ENCODE peak calls at places on chromosomes 11 and 22, in four cellular contexts. One of them, this sample, is unnamed.
A peak's percentile ranks its signal among the peaks of the same experiment; 100 is the strongest.

GRCh38 chr11:46471943-46472661 is 80.5 kb upstream of the CHRM4 start:
- ATAC-seq in left cardiac atrium: no peak
- ATAC-seq in stimulated activated naive CD8-positive, alpha-beta T cell treated with anti-CD3 and anti-CD28 coated beads, Interleukin-15, amount 100 ng/mL, for 72 hours: no peak
- ATAC-seq in activated naive CD8-positive, alpha-beta T cell treated with anti-CD3 and anti-CD28 coated beads, Interleukin-2, amount 50 U/mL, for 24 hours: no peak
- ATAC-seq in this sample: no peak

GRCh38 chr11:23974046-23974445 is 522.8 kb upstream of the LUZP2 start:
- ATAC-seq in left cardiac atrium: no peak
- ATAC-seq in stimulated activated naive CD8-positive, alpha-beta T cell treated with anti-CD3 and anti-CD28 coated beads, Interleukin-15, amount 100 ng/mL, for 72 hours: no peak
- ATAC-seq in activated naive CD8-positive, alpha-beta T cell treated with anti-CD3 and anti-CD28 coated beads, Interleukin-2, amount 50 U/mL, for 24 hours: no peak
- ATAC-seq in this sample: no peak

GRCh38 chr11:61621917-61622585 is 41.2 kb upstream of the SYT7 start:
- ATAC-seq in left cardiac atrium: no peak
- ATAC-seq in stimulated activated naive CD8-positive, alpha-beta T cell treated with anti-CD3 and anti-CD28 coated beads, Interleukin-15, amount 100 ng/mL, for 72 hours: no peak
- ATAC-seq in activated naive CD8-positive, alpha-beta T cell treated with anti-CD3 and anti-CD28 coated beads, Interleukin-2, amount 50 U/mL, for 24 hours: no peak
- ATAC-seq in this sample: no peak

GRCh38 chr11:110366234-110366633 is 63.5 kb upstream of the FDX1 start:
- ATAC-seq in left cardiac atrium: peak; percentile 79
- ATAC-seq in stimulated activated naive CD8-positive, alpha-beta T cell treated with anti-CD3 and anti-CD28 coated beads, Interleukin-15, amount 100 ng/mL, for 72 hours: no peak
- ATAC-seq in activated naive CD8-positive, alpha-beta T cell treated with anti-CD3 and anti-CD28 coated beads, Interleukin-2, amount 50 U/mL, for 24 hours: no peak
- ATAC-seq in this sample: no peak

GRCh38 chr11:2812371-2812991 is 73.1 kb downstream of the CDKN1C start:
- ATAC-seq in left cardiac atrium: peak; percentile 70
- ATAC-seq in stimulated activated naive CD8-positive, alpha-beta T cell treated with anti-CD3 and anti-CD28 coated beads, Interleukin-15, amount 100 ng/mL, for 72 hours: peak; percentile 70
- ATAC-seq in activated naive CD8-positive, alpha-beta T cell treated with anti-CD3 and anti-CD28 coated beads, Interleukin-2, amount 50 U/mL, for 24 hours: no peak
- ATAC-seq in this sample: no peak

GRCh38 chr11:112290462-112290894 is 29.8 kb upstream of the PLET1 start:
- ATAC-seq in left cardiac atrium: no peak
- ATAC-seq in stimulated activated naive CD8-positive, alpha-beta T cell treated with anti-CD3 and anti-CD28 coated beads, Interleukin-15, amount 100 ng/mL, for 72 hours: no peak
- ATAC-seq in activated naive CD8-positive, alpha-beta T cell treated with anti-CD3 and anti-CD28 coated beads, Interleukin-2, amount 50 U/mL, for 24 hours: no peak
- ATAC-seq in this sample: no peak

GRCh38 chr11:7548659-7549283 is 35.0 kb downstream of the PPFIBP2 start:
- ATAC-seq in left cardiac atrium: no peak
- ATAC-seq in stimulated activated naive CD8-positive, alpha-beta T cell treated with anti-CD3 and anti-CD28 coated beads, Interleukin-15, amount 100 ng/mL, for 72 hours: peak; percentile 75
- ATAC-seq in activated naive CD8-positive, alpha-beta T cell treated with anti-CD3 and anti-CD28 coated beads, Interleukin-2, amount 50 U/mL, for 24 hours: peak; percentile 85
- ATAC-seq in this sample: peak; percentile 79

GRCh38 chr11:108857382-108857781 is 192.5 kb downstream of the DDX10 start:
- ATAC-seq in left cardiac atrium: peak; percentile 83
- ATAC-seq in stimulated activated naive CD8-positive, alpha-beta T cell treated with anti-CD3 and anti-CD28 coated beads, Interleukin-15, amount 100 ng/mL, for 72 hours: no peak
- ATAC-seq in activated naive CD8-positive, alpha-beta T cell treated with anti-CD3 and anti-CD28 coated beads, Interleukin-2, amount 50 U/mL, for 24 hours: no peak
- ATAC-seq in this sample: no peak

GRCh38 chr11:102007567-102008437 is 39.4 kb upstream of the CFAP300 start:
- ATAC-seq in left cardiac atrium: peak; percentile 41
- ATAC-seq in stimulated activated naive CD8-positive, alpha-beta T cell treated with anti-CD3 and anti-CD28 coated beads, Interleukin-15, amount 100 ng/mL, for 72 hours: no peak
- ATAC-seq in activated naive CD8-positive, alpha-beta T cell treated with anti-CD3 and anti-CD28 coated beads, Interleukin-2, amount 50 U/mL, for 24 hours: no peak
- ATAC-seq in this sample: peak; percentile 42

GRCh38 chr11:2180775-2181370 is 9.3 kb upstream of the TH start:
- ATAC-seq in left cardiac atrium: no peak
- ATAC-seq in stimulated activated naive CD8-positive, alpha-beta T cell treated with anti-CD3 and anti-CD28 coated beads, Interleukin-15, amount 100 ng/mL, for 72 hours: no peak
- ATAC-seq in activated naive CD8-positive, alpha-beta T cell treated with anti-CD3 and anti-CD28 coated beads, Interleukin-2, amount 50 U/mL, for 24 hours: no peak
- ATAC-seq in this sample: no peak

GRCh38 chr11:60570970-60571369 is 55.8 kb downstream of the MS4A13 start:
- ATAC-seq in left cardiac atrium: no peak
- ATAC-seq in stimulated activated naive CD8-positive, alpha-beta T cell treated with anti-CD3 and anti-CD28 coated beads, Interleukin-15, amount 100 ng/mL, for 72 hours: no peak
- ATAC-seq in activated naive CD8-positive, alpha-beta T cell treated with anti-CD3 and anti-CD28 coated beads, Interleukin-2, amount 50 U/mL, for 24 hours: no peak
- ATAC-seq in this sample: no peak

GRCh38 chr11:61129608-61130523 is 27.6 kb downstream of the CD5 start:
- ATAC-seq in left cardiac atrium: peak; percentile 91
- ATAC-seq in stimulated activated naive CD8-positive, alpha-beta T cell treated with anti-CD3 and anti-CD28 coated beads, Interleukin-15, amount 100 ng/mL, for 72 hours: peak; percentile 93
- ATAC-seq in activated naive CD8-positive, alpha-beta T cell treated with anti-CD3 and anti-CD28 coated beads, Interleukin-2, amount 50 U/mL, for 24 hours: peak; percentile 90
- ATAC-seq in this sample: peak; percentile 84

GRCh38 chr11:128695539-128696221 is 1.8 kb downstream of the FLI1 start:
- ATAC-seq in left cardiac atrium: peak; percentile 18
- ATAC-seq in stimulated activated naive CD8-positive, alpha-beta T cell treated with anti-CD3 and anti-CD28 coated beads, Interleukin-15, amount 100 ng/mL, for 72 hours: peak; percentile 47
- ATAC-seq in activated naive CD8-positive, alpha-beta T cell treated with anti-CD3 and anti-CD28 coated beads, Interleukin-2, amount 50 U/mL, for 24 hours: peak; percentile 40
- ATAC-seq in this sample: peak; percentile 36

GRCh38 chr22:37996515-37997246 is 12.3 kb upstream of the SOX10 start:
- ATAC-seq in left cardiac atrium: no peak
- ATAC-seq in stimulated activated naive CD8-positive, alpha-beta T cell treated with anti-CD3 and anti-CD28 coated beads, Interleukin-15, amount 100 ng/mL, for 72 hours: peak; percentile 12
- ATAC-seq in activated naive CD8-positive, alpha-beta T cell treated with anti-CD3 and anti-CD28 coated beads, Interleukin-2, amount 50 U/mL, for 24 hours: no peak
- ATAC-seq in this sample: no peak

GRCh38 chr11:65053826-65054503 is 4.4 kb downstream of the NAALADL1 start:
- ATAC-seq in left cardiac atrium: no peak
- ATAC-seq in stimulated activated naive CD8-positive, alpha-beta T cell treated with anti-CD3 and anti-CD28 coated beads, Interleukin-15, amount 100 ng/mL, for 72 hours: peak; percentile 62
- ATAC-seq in activated naive CD8-positive, alpha-beta T cell treated with anti-CD3 and anti-CD28 coated beads, Interleukin-2, amount 50 U/mL, for 24 hours: no peak
- ATAC-seq in this sample: peak; percentile 37

GRCh38 chr22:48079505-48080295 is 1317.2 kb downstream of the TBC1D22A start:
- ATAC-seq in left cardiac atrium: no peak
- ATAC-seq in stimulated activated naive CD8-positive, alpha-beta T cell treated with anti-CD3 and anti-CD28 coated beads, Interleukin-15, amount 100 ng/mL, for 72 hours: peak; percentile 41
- ATAC-seq in activated naive CD8-positive, alpha-beta T cell treated with anti-CD3 and anti-CD28 coated beads, Interleukin-2, amount 50 U/mL, for 24 hours: no peak
- ATAC-seq in this sample: no peak

GRCh38 chr11:35873721-35874120 is 70.1 kb upstream of the LDLRAD3 start:
- ATAC-seq in left cardiac atrium: no peak
- ATAC-seq in stimulated activated naive CD8-positive, alpha-beta T cell treated with anti-CD3 and anti-CD28 coated beads, Interleukin-15, amount 100 ng/mL, for 72 hours: no peak
- ATAC-seq in activated naive CD8-positive, alpha-beta T cell treated with anti-CD3 and anti-CD28 coated beads, Interleukin-2, amount 50 U/mL, for 24 hours: no peak
- ATAC-seq in this sample: no peak

GRCh38 chr11:2837096-2837601 is 48.4 kb downstream of the CDKN1C start:
- ATAC-seq in left cardiac atrium: peak; percentile 88
- ATAC-seq in stimulated activated naive CD8-positive, alpha-beta T cell treated with anti-CD3 and anti-CD28 coated beads, Interleukin-15, amount 100 ng/mL, for 72 hours: no peak
- ATAC-seq in activated naive CD8-positive, alpha-beta T cell treated with anti-CD3 and anti-CD28 coated beads, Interleukin-2, amount 50 U/mL, for 24 hours: no peak
- ATAC-seq in this sample: no peak

GRCh38 chr11:61549177-61549576 is 31.7 kb downstream of the SYT7 start:
- ATAC-seq in left cardiac atrium: no peak
- ATAC-seq in stimulated activated naive CD8-positive, alpha-beta T cell treated with anti-CD3 and anti-CD28 coated beads, Interleukin-15, amount 100 ng/mL, for 72 hours: no peak
- ATAC-seq in activated naive CD8-positive, alpha-beta T cell treated with anti-CD3 and anti-CD28 coated beads, Interleukin-2, amount 50 U/mL, for 24 hours: no peak
- ATAC-seq in this sample: no peak

GRCh38 chr22:44080936-44081853 is 57.1 kb downstream of the PARVB start:
- ATAC-seq in left cardiac atrium: no peak
- ATAC-seq in stimulated activated naive CD8-positive, alpha-beta T cell treated with anti-CD3 and anti-CD28 coated beads, Interleukin-15, amount 100 ng/mL, for 72 hours: peak; percentile 66
- ATAC-seq in activated naive CD8-positive, alpha-beta T cell treated with anti-CD3 and anti-CD28 coated beads, Interleukin-2, amount 50 U/mL, for 24 hours: peak; percentile 61
- ATAC-seq in this sample: peak; percentile 66

GRCh38 chr11:105201166-105201565 is 61.6 kb upstream of the CARD18 start:
- ATAC-seq in left cardiac atrium: no peak
- ATAC-seq in stimulated activated naive CD8-positive, alpha-beta T cell treated with anti-CD3 and anti-CD28 coated beads, Interleukin-15, amount 100 ng/mL, for 72 hours: no peak
- ATAC-seq in activated naive CD8-positive, alpha-beta T cell treated with anti-CD3 and anti-CD28 coated beads, Interleukin-2, amount 50 U/mL, for 24 hours: no peak
- ATAC-seq in this sample: no peak

GRCh38 chr22:30628491-30628890 is 7.1 kb upstream of the SLC35E4 start:
- ATAC-seq in left cardiac atrium: peak; percentile 76
- ATAC-seq in stimulated activated naive CD8-positive, alpha-beta T cell treated with anti-CD3 and anti-CD28 coated beads, Interleukin-15, amount 100 ng/mL, for 72 hours: no peak
- ATAC-seq in activated naive CD8-positive, alpha-beta T cell treated with anti-CD3 and anti-CD28 coated beads, Interleukin-2, amount 50 U/mL, for 24 hours: no peak
- ATAC-seq in this sample: no peak

GRCh38 chr11:67286621-67287333 is 2.3 kb upstream of the ANKRD13D start:
- ATAC-seq in left cardiac atrium: no peak
- ATAC-seq in stimulated activated naive CD8-positive, alpha-beta T cell treated with anti-CD3 and anti-CD28 coated beads, Interleukin-15, amount 100 ng/mL, for 72 hours: no peak
- ATAC-seq in activated naive CD8-positive, alpha-beta T cell treated with anti-CD3 and anti-CD28 coated beads, Interleukin-2, amount 50 U/mL, for 24 hours: no peak
- ATAC-seq in this sample: no peak

GRCh38 chr11:61472868-61473267 is 35.7 kb upstream of the LRRC10B start:
- ATAC-seq in left cardiac atrium: peak; percentile 48
- ATAC-seq in stimulated activated naive CD8-positive, alpha-beta T cell treated with anti-CD3 and anti-CD28 coated beads, Interleukin-15, amount 100 ng/mL, for 72 hours: no peak
- ATAC-seq in activated naive CD8-positive, alpha-beta T cell treated with anti-CD3 and anti-CD28 coated beads, Interleukin-2, amount 50 U/mL, for 24 hours: no peak
- ATAC-seq in this sample: no peak

GRCh38 chr11:21174781-21175180 is 505.4 kb downstream of the NELL1 start:
- ATAC-seq in left cardiac atrium: no peak
- ATAC-seq in stimulated activated naive CD8-positive, alpha-beta T cell treated with anti-CD3 and anti-CD28 coated beads, Interleukin-15, amount 100 ng/mL, for 72 hours: no peak
- ATAC-seq in activated naive CD8-positive, alpha-beta T cell treated with anti-CD3 and anti-CD28 coated beads, Interleukin-2, amount 50 U/mL, for 24 hours: no peak
- ATAC-seq in this sample: no peak

This sample was measured in activated T-helper 17 cell treated with anti-CD3 and anti-CD28 coated beads, Interleukin-2, amount 50 U/mL, for 72 hours.